ENCODE peak calls at places on chromosomes 12 and 14, in six cellular contexts. R, K, Y, Q, B and I are unnamed samples.
A peak's percentile ranks its signal among the peaks of the same experiment; 100 is the strongest.

GRCh38 chr12:68934392-68934791 is 1.4 kb upstream of the CPM start:
- DNase-seq in Q (no peak), K (no peak), R (no peak), Y (no peak), B (no peak), I (no peak)

GRCh38 chr12:24972078-24972477 is 23.2 kb upstream of the BCAT1 start:
- DNase-seq in B (no peak), K (no peak), R (no peak), Y (no peak), Q (no peak), I (no peak)

GRCh38 chr12:31005944-31006361 is 67.7 kb upstream of the DDX11 start:
- DNase-seq in R (peak; percentile 29), Y (peak; percentile 20), B (no peak), K (no peak), Q (peak; percentile 38), I (peak; percentile 75)

GRCh38 chr12:130826151-130826801 is 12.8 kb downstream of the STX2 start:
- DNase-seq in R (peak; percentile 70), B (no peak), Y (peak; percentile 69), Q (no peak), K (peak; percentile 73), I (no peak)

GRCh38 chr14:37595809-37596595 is 573 bp downstream of the TTC6 start:
- DNase-seq in B (peak; percentile 62), K (no peak), Y (peak; percentile 34), Q (no peak), R (peak; percentile 89), I (no peak)

GRCh38 chr12:98743362-98743953 is 98.4 kb downstream of the APAF1 start:
- DNase-seq in B (no peak), K (no peak), Q (no peak), Y (peak; percentile 22), R (no peak), I (no peak)

GRCh38 chr12:89731614-89732013 is 23.0 kb upstream of the ATP2B1 start:
- DNase-seq in Y (peak; percentile 82), Q (no peak), B (no peak), R (no peak), K (no peak), I (peak; percentile 62)

GRCh38 chr12:67410667-67411067 is 141.5 kb downstream of the CAND1 start:
- DNase-seq in K (no peak), B (no peak), R (no peak), Y (no peak), Q (no peak), I (no peak)

GRCh38 chr12:113591480-113591971 is 119.9 kb upstream of the LHX5 start:
- DNase-seq in K (no peak), R (no peak), Q (no peak), B (no peak), Y (no peak), I (no peak)

GRCh38 chr12:32854097-32854496 is 42.5 kb downstream of the PKP2 start:
- DNase-seq in Q (no peak), B (no peak), K (no peak), Y (no peak), R (no peak), I (no peak)

GRCh38 chr14:36856095-36856878 is 194.6 kb downstream of the PAX9 start:
- DNase-seq in Y (no peak), R (no peak), Q (no peak), B (peak; percentile 20), K (no peak), I (no peak)

GRCh38 chr14:77003960-77004710 is 24.4 kb downstream of the IRF2BPL start:
- DNase-seq in Y (peak; percentile 85), K (no peak), R (no peak), B (no peak), Q (no peak), I (no peak)

GRCh38 chr14:101823511-101824120 is 62.1 kb downstream of the PPP2R5C start:
- DNase-seq in Y (no peak), Q (peak; percentile 94), K (no peak), R (no peak), B (no peak), I (peak; percentile 42)

GRCh38 chr14:80636071-80636470 is 305.5 kb downstream of the CEP128 start:
- DNase-seq in Q (no peak), B (no peak), R (no peak), Y (peak; percentile 17), K (no peak), I (no peak)

GRCh38 chr12:70008944-70009343 is 183.9 kb downstream of the MYRFL start:
- DNase-seq in Q (no peak), K (no peak), Y (no peak), B (no peak), R (no peak), I (no peak)
- TF ChIP-seq CTCF in Q (no peak), K (no peak), Y (no peak), B (no peak), R (no peak), I (no peak)

GRCh38 chr14:92039720-92040430 is at the start of gene TRIP11:
- DNase-seq in R (peak; percentile 95), Y (peak; percentile 93), K (peak; percentile 95), Q (peak; percentile 96), B (peak; percentile 88), I (peak; percentile 98)
- TF ChIP-seq POLR2A in R (peak; percentile 82), Y (peak; percentile 89), K (no peak), Q (peak; percentile 78), B (peak; percentile 50), I (no peak)

DNA sequence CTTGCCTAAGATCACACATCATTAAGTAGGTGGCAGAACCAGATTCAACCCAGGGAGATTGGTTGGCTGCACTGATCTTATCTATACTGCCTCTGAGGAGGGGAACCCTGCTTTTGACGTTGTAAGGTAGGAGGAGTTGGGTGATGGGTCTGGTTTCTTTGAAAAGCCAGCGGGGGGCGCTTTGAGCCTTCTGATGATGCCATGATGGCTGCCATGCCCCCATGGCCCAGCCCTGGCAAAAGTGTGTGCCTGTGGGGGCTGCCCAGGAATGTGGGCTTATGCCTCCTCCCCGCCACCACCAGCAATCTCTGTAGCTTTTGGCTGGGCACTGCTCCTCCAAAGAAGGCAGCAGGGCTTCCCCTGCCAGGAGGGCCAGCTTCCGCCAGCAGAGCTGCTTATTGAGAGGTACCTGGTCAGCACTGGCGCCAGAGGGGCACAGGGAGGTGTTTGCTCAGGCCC is 224.3 kb downstream of the SLC41A2 start:
- DNase-seq in K (no peak), Y (no peak), B (no peak), Q (no peak), R (no peak), I (no peak)
- TF ChIP-seq CTCF in K (no peak), Y (peak; percentile 16), B (no peak), Q (no peak), R (no peak), I (no peak)

DNA sequence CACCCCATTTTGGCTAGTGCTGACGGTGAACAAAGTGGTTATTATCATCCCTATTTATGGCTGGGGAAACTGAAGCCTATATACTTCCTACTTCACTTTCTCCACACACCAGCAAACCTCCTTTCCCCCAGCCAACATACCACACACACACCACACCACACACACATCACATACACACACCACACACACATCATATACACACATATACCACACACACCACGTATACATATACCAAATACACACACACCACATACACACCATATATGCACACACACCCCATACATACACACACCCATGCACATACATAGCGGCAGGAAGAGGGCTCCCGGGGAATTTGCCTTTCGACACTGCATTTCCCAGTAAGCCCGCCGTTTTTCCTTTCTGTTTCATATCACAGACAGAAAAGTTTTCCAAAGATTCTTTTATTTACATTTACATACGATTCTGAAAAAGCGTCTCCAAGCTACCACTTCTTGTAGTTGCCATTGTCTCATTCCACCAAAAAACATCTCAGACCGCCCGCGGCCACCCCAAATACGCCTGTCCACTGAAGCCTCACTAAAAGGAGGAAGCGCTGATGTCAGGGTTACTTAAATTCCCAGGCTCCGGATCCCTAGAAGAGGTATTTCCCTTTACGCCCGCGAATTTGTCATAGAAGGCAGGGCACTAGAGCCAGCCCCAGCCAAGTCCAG is 826 bp upstream of the RAB5B start:
- DNase-seq in Y (peak; percentile 53), Q (no peak), B (no peak), R (no peak), K (no peak), I (no peak)
- TF ChIP-seq POLR2A in Y (peak; percentile 84), Q (peak; percentile 85), B (peak; percentile 51), R (peak; percentile 72), K (peak; percentile 65), I (no peak)

GRCh38 chr12:54688309-54689033 is 40.3 kb upstream of the DCD start:
- DNase-seq in B (no peak), Q (no peak), R (no peak), Y (no peak), K (no peak), I (no peak)

GRCh38 chr12:54689034-54689372 is 40.8 kb upstream of the DCD start:
- DNase-seq in R (no peak), Y (no peak), K (no peak), Q (no peak), B (no peak), I (no peak)

GRCh38 chr12:54692353-54692752 is 44.2 kb upstream of the DCD start:
- DNase-seq in Y (no peak), B (no peak), R (no peak), Q (no peak), K (no peak), I (no peak)

GRCh38 chr12:54684636-54685630 is 36.8 kb upstream of the DCD start:
- DNase-seq in B (peak; percentile 82), Q (no peak), Y (no peak), K (no peak), R (no peak), I (no peak)

GRCh38 chr12:54689984-54690383 is 41.8 kb upstream of the DCD start:
- DNase-seq in Y (no peak), Q (no peak), B (no peak), K (no peak), R (no peak), I (no peak)
- TF ChIP-seq CTCF in Y (no peak), Q (no peak), B (no peak), K (no peak), R (no peak), I (no peak)

DNA sequence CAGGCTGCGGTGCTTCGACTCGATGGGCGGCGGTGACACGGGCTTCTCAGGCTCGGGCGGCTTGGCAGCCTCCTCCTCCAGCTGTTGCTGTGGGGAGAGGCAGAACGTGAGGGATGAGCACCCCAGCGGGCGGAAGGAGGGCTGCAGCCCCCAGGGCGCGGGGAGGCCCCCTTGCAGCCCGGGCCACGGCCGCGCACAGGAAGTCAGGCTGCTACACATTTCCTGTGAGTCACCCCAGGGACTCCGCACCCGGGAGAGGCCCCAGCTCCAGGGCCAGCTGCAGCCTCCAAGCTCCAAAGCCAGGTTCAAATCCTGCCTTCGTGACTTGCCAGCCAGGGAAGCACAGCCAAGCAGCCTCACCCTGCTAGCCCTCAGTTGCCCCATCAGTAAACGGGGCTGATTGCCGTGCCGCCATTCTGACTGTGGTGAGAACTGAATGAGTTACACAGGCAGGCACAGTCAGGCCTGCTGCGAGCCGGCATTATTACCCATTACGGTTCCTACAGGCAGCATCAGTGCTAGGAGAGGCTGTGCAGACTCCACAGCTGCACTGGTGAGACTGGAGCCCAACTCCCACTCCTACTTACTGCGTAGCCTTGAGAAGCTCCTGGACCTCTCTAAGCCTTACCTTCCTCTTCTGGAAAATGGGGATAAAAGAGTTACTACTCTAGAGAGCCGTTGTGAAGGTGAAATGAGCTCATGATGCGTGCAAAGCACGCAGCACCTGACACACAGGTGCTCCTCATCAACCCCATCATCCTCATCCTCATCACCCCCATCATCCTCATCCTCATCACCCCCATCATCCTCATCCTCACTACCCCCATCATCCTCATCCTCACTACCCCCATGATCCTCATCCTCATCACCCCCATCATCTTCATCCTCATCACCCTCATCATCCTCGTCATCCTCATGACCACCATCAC is 100.9 kb downstream of the NCOR2 start:
- DNase-seq in R (peak; percentile 65), K (no peak), Y (peak; percentile 16), B (no peak), Q (no peak), I (no peak)
- TF ChIP-seq POLR2A in R (no peak), K (no peak), Y (no peak), B (no peak), Q (no peak), I (no peak)